ENCODE peak calls at places on chromosomes 7 and 10, in ten cellular contexts. P is pancreas; B is aorta; A is CD8-positive, alpha-beta T cell; X is CD8-positive, alpha-beta memory T cell; V is tibial artery; U is transverse colon; T is mammary epithelial cell; N is ascending aorta; O is right lobe of liver. K is an unnamed sample. For H3K27me3, the result is how much of the 10 kb centered on the place peaks cover.

GRCh38 chr7:2070151-2070763 is 162.5 kb downstream of the MAD1L1 start:
- DNase-seq in T (no peak), X (no peak), N (no peak), P (no peak), B (no peak), O (no peak), U (no peak), V (no peak), A (no peak), K (no peak)

GRCh38 chr10:52451817-52452216 is 137.7 kb downstream of the DKK1 start:
- DNase-seq in B (no peak), V (no peak), N (no peak), T (peak), X (no peak), A (no peak), P (no peak), O (no peak), U (no peak), K (peak)

GRCh38 chr10:77004917-77005564 is 632.6 kb downstream of the KCNMA1 start:
- DNase-seq in T (peak), V (no peak), O (no peak), A (no peak), X (no peak), N (no peak), U (no peak), B (no peak), P (no peak), K (no peak)

GRCh38 chr10:61973169-61973568 is 71.7 kb downstream of the ARID5B start:
- DNase-seq in N (no peak), T (no peak), P (no peak), A (no peak), B (no peak), V (no peak), U (no peak), X (no peak), O (no peak), K (no peak)

GRCh38 chr7:50497068-50497642 is 47.0 kb upstream of the FIGNL1 start:
- DNase-seq in X (no peak), A (no peak), N (no peak), B (no peak), T (peak), V (no peak), O (no peak), P (no peak), U (peak), K (no peak)

GRCh38 chr10:97676770-97677581 is 10.1 kb downstream of the AVPI1 start:
- DNase-seq in U (peak), A (no peak), O (no peak), V (no peak), P (no peak), B (no peak), N (no peak), T (peak), X (peak), K (no peak)

GRCh38 chr10:73995035-73995358 is 2.9 kb upstream of the VCL start:
- DNase-seq in O (no peak), P (no peak), N (no peak), V (no peak), X (no peak), U (no peak), A (no peak), T (no peak), B (no peak), K (no peak)

GRCh38 chr10:86506499-86506898 is 15.1 kb downstream of the WAPL start:
- DNase-seq in U (no peak), T (no peak), B (no peak), P (no peak), X (no peak), O (no peak), V (no peak), N (no peak), A (no peak), K (no peak)

GRCh38 chr10:83078645-83079044 is 1060.7 kb upstream of the GHITM start:
- DNase-seq in N (no peak), B (no peak), O (no peak), U (no peak), P (no peak), X (no peak), A (no peak), V (no peak), T (no peak), K (no peak)

GRCh38 chr7:75537731-75538130 is 45.6 kb downstream of the SPDYE5 start:
- DNase-seq in N (no peak), O (no peak), V (peak), T (no peak), U (no peak), X (no peak), A (no peak), P (no peak), B (no peak), K (no peak)

GRCh38 chr7:42107484-42107883 is 129.5 kb downstream of the GLI3 start:
- DNase-seq in X (no peak), O (no peak), V (no peak), P (no peak), N (no peak), U (no peak), T (no peak), B (no peak), A (no peak), K (peak)

GRCh38 chr10:60148266-60148840 is 241.3 kb downstream of the ANK3 start:
- DNase-seq in O (no peak), U (peak), A (no peak), V (no peak), B (no peak), N (no peak), X (no peak), T (peak), P (peak), K (peak)

DNA sequence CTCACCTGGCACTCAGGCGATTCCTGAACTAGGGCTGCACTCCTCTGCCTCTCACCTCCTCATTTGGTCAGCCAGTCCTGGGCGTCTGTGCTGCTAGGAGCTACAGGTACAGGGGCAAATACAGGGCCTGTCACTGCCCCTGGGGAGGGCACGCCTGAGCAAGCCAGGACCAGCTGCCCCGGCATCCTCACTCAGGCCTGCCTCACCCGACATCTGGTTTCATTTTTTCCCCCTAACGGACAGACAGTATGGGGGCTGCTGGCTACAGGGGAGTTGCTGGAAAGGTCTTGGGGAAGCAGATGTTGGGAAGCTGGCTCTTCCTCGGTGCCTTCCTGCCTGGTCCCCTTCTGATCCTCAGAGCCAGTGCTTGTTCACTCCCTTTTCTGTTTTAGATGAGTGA is 77.3 kb upstream of the PPIF start:
- DNase-seq in T (no peak), N (no peak), B (no peak), A (no peak), U (no peak), X (no peak), P (no peak), O (no peak), V (no peak), K (no peak)
- H3K27ac ChIP-seq in T (no peak), N (no peak), B (no peak), A (no peak), U (peak), X (no peak), P (no peak), O (no peak), V (no peak), K (no peak)

GRCh38 chr10:9895406-9895805 is 1122.3 kb upstream of the CELF2 start:
- DNase-seq in U (no peak), P (no peak), N (no peak), X (no peak), T (no peak), V (no peak), A (no peak), O (no peak), B (no peak), K (no peak)

GRCh38 chr10:9900765-9901164 is 1116.9 kb upstream of the CELF2 start:
- DNase-seq in X (no peak), U (no peak), P (no peak), B (no peak), N (no peak), O (no peak), V (no peak), A (no peak), T (no peak), K (no peak)

GRCh38 chr10:9895981-9896380 is 1121.7 kb upstream of the CELF2 start:
- DNase-seq in B (no peak), O (no peak), X (no peak), U (no peak), V (no peak), P (no peak), A (no peak), N (no peak), T (no peak), K (no peak)
- H3K27me3 ChIP-seq in B (under half), O (under half), X (under half), U (under half), V (under half), P (under half), A (under half), N (under half), T (under half), K (under half)

DNA sequence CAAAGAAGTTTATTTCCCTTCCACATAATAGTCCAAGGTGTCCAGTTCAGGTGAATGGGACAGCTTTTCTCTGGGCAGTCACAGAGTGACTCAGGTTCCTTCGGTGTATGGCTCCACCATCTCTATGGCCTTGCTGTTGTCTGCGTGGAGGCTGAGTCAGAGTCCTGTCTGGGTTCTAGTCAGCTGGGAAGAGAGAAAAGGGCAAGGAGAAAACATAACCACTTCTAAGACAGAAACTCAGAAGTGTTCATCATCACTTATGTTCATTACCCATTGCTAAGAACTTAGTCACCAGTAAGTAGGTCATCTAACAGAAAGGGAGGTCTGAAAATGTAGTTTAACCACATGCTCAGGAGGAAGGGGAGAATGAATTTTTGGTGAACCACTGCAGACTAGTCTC is 32.4 kb upstream of the CCDC7 start:
- DNase-seq in N (no peak), X (peak), T (peak), O (no peak), P (no peak), A (no peak), U (no peak), B (no peak), V (no peak), K (peak)
- H3K27ac ChIP-seq in N (no peak), X (no peak), T (peak), O (no peak), P (no peak), A (no peak), U (peak), B (no peak), V (no peak), K (peak)

DNA sequence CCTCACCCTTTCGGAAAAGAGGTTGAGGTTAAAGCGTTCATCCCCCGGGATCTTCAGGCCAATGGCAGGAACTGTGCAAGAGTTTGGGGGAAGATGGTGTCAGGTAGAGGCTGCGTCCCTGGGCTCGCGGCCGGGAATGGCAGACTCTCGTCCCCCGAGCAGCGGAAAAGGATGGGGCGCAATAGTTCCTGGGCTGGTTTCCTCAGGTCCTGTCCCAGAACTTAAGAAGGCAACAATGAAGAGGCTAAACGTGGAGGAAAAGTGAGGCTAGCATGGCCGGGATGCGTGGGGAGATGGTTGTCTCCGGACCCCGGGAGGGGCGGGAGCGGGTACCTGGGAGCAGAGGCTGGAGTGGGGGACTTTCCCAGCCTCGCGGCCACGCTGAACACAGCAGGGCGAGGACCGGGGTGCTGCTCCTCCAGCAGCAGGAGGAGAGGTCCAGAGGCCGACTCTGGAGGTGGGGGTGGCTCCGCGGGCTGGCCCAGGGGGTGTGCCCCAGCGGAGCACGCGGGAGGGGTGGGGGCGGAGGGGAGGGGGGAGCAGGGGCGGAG is 872 bp downstream of the IRF5 start:
- DNase-seq in N (no peak), A (no peak), V (no peak), P (no peak), O (peak), T (peak), X (no peak), U (peak), B (no peak), K (peak)
- H3K27me3 ChIP-seq in N (under half), A (under half), V (half or more), P (under half), O (under half), T (under half), X (under half), U (under half), B (under half), K (half or more)

GRCh38 chr10:131127122-131127589 is 184.4 kb downstream of the TCERG1L start:
- DNase-seq in T (peak), B (no peak), P (no peak), V (no peak), O (no peak), N (no peak), A (no peak), U (no peak), X (no peak), K (no peak)

GRCh38 chr10:131127610-131128009 is 183.9 kb downstream of the TCERG1L start:
- DNase-seq in B (no peak), X (no peak), V (no peak), N (no peak), A (no peak), U (no peak), O (no peak), P (no peak), T (no peak), K (no peak)

GRCh38 chr10:131131726-131132561 is 179.6 kb downstream of the TCERG1L start:
- DNase-seq in O (no peak), T (no peak), U (no peak), X (no peak), A (no peak), V (no peak), B (no peak), P (no peak), N (no peak), K (no peak)

GRCh38 chr10:131128731-131129130 is 182.8 kb downstream of the TCERG1L start:
- DNase-seq in V (no peak), X (no peak), N (no peak), B (no peak), O (no peak), A (no peak), T (no peak), U (no peak), P (no peak), K (no peak)

GRCh38 chr10:131129544-131129943 is 182.0 kb downstream of the TCERG1L start:
- DNase-seq in T (no peak), B (no peak), V (no peak), P (no peak), N (no peak), X (no peak), O (no peak), U (no peak), A (no peak), K (no peak)
- H3K27ac ChIP-seq in T (no peak), B (no peak), V (no peak), P (no peak), N (no peak), X (no peak), O (no peak), U (no peak), A (no peak), K (no peak)

DNA sequence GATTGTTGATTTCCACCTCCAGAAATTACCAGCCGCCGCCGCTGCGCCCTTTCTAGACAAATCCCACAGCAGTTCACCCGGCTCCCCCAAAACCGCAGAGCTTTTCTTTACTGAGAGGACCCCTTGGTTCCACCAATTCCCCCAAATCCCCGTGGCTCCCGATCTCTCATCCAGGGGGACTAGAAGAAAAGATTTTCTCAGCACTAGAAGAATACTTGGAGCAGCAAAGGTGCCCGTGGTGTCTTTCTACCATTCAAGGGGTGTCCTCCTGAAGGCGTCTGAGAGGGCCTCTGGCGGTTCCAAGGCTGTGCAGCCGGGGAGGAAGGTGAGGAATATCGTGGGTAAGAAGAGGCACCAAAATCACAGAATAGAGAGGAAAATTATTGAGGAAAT is 13.5 kb upstream of the HOXA2 start:
- DNase-seq in T (peak), B (no peak), P (no peak), V (no peak), O (no peak), A (no peak), X (no peak), N (no peak), U (no peak), K (no peak)
- H3K27me3 ChIP-seq in T (under half), B (under half), P (under half), V (under half), O (under half), A (under half), X (under half), N (under half), U (under half), K (under half)

GRCh38 chr7:69879989-69880388 is 281.7 kb downstream of the AUTS2 start:
- DNase-seq in P (no peak), A (no peak), X (no peak), B (no peak), N (no peak), O (no peak), U (no peak), V (no peak), T (no peak), K (no peak)
- H3K27ac ChIP-seq in P (no peak), A (no peak), X (no peak), B (no peak), N (no peak), O (no peak), U (no peak), V (no peak), T (no peak), K (no peak)

DNA sequence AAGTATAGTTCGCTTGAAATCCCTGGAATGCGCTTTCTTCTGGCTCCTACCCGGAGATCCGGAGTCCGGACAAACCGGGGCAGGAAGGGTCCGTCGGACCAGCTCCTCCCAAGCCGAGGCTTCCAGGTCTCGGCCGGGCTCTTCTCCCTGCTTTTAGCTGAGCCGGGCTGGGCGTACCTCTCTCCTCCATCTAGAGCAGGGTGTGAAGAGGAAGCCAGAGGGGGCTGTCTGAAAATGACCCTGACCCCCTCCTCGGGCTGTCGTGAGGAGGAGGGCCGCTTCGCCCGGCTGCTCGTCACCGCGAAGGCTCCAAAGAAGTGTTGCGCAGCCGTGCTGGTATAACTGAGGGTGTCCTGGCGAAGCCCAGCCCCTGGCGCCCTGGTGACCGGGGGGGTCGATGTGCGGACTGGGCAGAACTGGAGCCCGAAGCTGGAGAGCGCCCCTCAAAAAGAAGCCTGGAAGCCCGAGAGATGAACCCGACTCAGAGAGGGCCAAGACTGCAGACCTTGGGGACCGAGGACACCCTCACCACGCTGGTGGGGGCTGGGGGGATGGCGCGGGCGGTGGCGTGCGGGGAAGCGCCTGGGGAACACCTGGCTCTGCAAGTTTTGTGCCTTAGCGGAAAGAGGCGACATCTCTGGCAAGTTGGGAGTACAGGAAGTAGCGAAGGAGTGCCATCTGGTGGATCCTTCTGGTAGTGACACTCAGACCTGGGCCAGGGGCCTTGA is 5.7 kb downstream of the KAZALD1 start:
- DNase-seq in O (peak), U (peak), B (peak), V (peak), P (peak), T (peak), X (peak), A (peak), N (no peak), K (no peak)
- H3K27me3 ChIP-seq in O (under half), U (under half), B (under half), V (under half), P (under half), T (under half), X (under half), A (under half), N (under half), K (under half)